ENCODE peak calls at places on chromosomes 2 and 18, in four cellular contexts. Z is NCI-H446 treated with DMSO at 0.1 percent for 48 hours, S is naive B cell, Y is NCI-H69. B is an unnamed sample.

GRCh38 chr2:217394510-217395351 is 534.9 kb upstream of the TNP1 start:
- DNase-seq in Z (no peak), S (no peak), Y (no peak), B (no peak)

GRCh38 chr2:224982910-224983688 is 59.2 kb downstream of the DOCK10 start:
- DNase-seq in Z (no peak), S (no peak), Y (peak), B (no peak)

GRCh38 chr2:159615936-159616733 is at the start of gene BAZ2B:
- DNase-seq in Z (peak), S (peak), Y (peak), B (no peak)

GRCh38 chr2:236254021-236254420 is 10.2 kb downstream of the ASB18 start:
- DNase-seq in S (no peak), Z (no peak), Y (no peak), B (no peak)

GRCh38 chr2:29583104-29583503 is 338.3 kb downstream of the ALK start:
- DNase-seq in Z (no peak), S (no peak), Y (no peak), B (no peak)

GRCh38 chr18:48058486-48058885 is 128.0 kb upstream of the SMAD2 start:
- DNase-seq in Z (no peak), Y (no peak), S (no peak), B (no peak)

GRCh38 chr2:146651361-146651760 is 1193.5 kb upstream of the ACVR2A start:
- DNase-seq in Z (no peak), Y (no peak), S (no peak), B (no peak)

GRCh38 chr18:61901334-61901986 is 8.7 kb upstream of the RNF152 start:
- DNase-seq in Y (peak), S (peak), Z (peak), B (peak)

GRCh38 chr2:38835015-38835601 is 40.6 kb downstream of the DHX57 start:
- DNase-seq in Y (peak), S (no peak), Z (no peak), B (no peak)

GRCh38 chr2:19128148-19128547 is 230.3 kb downstream of the OSR1 start:
- DNase-seq in Y (no peak), S (no peak), Z (no peak), B (no peak)

GRCh38 chr2:85712849-85713612 is 18.9 kb downstream of the GNLY start:
- DNase-seq in Y (no peak), Z (no peak), S (no peak), B (no peak)

GRCh38 chr18:49788327-49788908 is 24.9 kb downstream of the ACAA2 start:
- DNase-seq in Z (no peak), S (no peak), Y (no peak), B (no peak)

GRCh38 chr2:36294290-36294689 is 61.3 kb upstream of the CRIM1 start:
- DNase-seq in Z (no peak), Y (no peak), S (no peak), B (no peak)

GRCh38 chr18:58943896-58944295 is 79.2 kb downstream of the ZNF532 start:
- DNase-seq in S (no peak), Z (no peak), Y (no peak), B (no peak)

GRCh38 chr18:79857082-79857661 is 59.4 kb downstream of the KCNG2 start:
- DNase-seq in S (no peak), Y (peak), Z (no peak), B (no peak)

GRCh38 chr18:49151482-49151881 is 200.7 kb upstream of the SMAD7 start:
- DNase-seq in Z (no peak), S (no peak), Y (peak), B (no peak)

GRCh38 chr2:1521191-1521877 is 108.1 kb downstream of the TPO start:
- DNase-seq in Y (no peak), Z (no peak), S (no peak), B (no peak)

GRCh38 chr2:224206816-224207215 is 167.7 kb upstream of the SERPINE2 start:
- DNase-seq in S (no peak), Z (no peak), Y (no peak), B (no peak)

GRCh38 chr18:12839057-12839525 is 44.9 kb downstream of the PTPN2 start:
- DNase-seq in Z (no peak), S (peak), Y (peak), B (no peak)

GRCh38 chr2:175742367-175742766 is 259.7 kb downstream of the LNPK start:
- DNase-seq in Y (no peak), Z (no peak), S (no peak), B (no peak)

GRCh38 chr18:12820526-12820925 is 63.5 kb downstream of the PTPN2 start:
- DNase-seq in Z (no peak), Y (no peak), S (no peak), B (no peak)

GRCh38 chr18:55501594-55502345 is 86.2 kb downstream of the TCF4 start:
- DNase-seq in Y (peak), S (no peak), Z (no peak), B (no peak)

GRCh38 chr2:130355578-130356431 is at the start of gene PTPN18:
- DNase-seq in Z (peak), Y (peak), S (peak), B (no peak)

GRCh38 chr2:126687503-126687902 is 31.5 kb downstream of the GYPC start:
- DNase-seq in Z (no peak), Y (no peak), S (no peak), B (no peak)

GRCh38 chr2:43345391-43345813 is 119.0 kb upstream of the ZFP36L2 start:
- DNase-seq in S (no peak), Y (peak), Z (no peak), B (no peak)

GRCh38 chr18:73691118-73691517 is 456.5 kb downstream of the FBXO15 start:
- DNase-seq in Y (peak), S (no peak), Z (no peak), B (no peak)

B was measured in NCI-H524 treated with DMSO at 0.1 percent for 48 hours.